ENCODE peak calls at places on chromosomes 12 and 14, in ten cellular contexts. W, F, Q, E, J, C, Y, Z, G and A are unnamed samples.

GRCh38 chr12:94277426-94278000 is 129.1 kb downstream of the PLXNC1 start:
- DNase-seq in Z (no peak), G (no peak), J (no peak), Q (no peak), E (no peak), C (no peak), W (no peak), Y (no peak), F (peak), A (peak)

GRCh38 chr14:76958975-76959710 is 69.4 kb downstream of the IRF2BPL start:
- DNase-seq in J (peak), Y (no peak), F (peak), Z (no peak), W (no peak), C (no peak), Q (no peak), G (no peak), E (no peak), A (peak)

GRCh38 chr12:113200016-113200797 is 14.7 kb downstream of the RITA1 start:
- DNase-seq in G (no peak), Q (no peak), J (no peak), C (no peak), E (peak), Y (no peak), W (no peak), Z (no peak), F (no peak), A (no peak)

GRCh38 chr14:56284641-56285040 is 166.4 kb downstream of the PELI2 start:
- DNase-seq in G (no peak), Q (no peak), C (no peak), W (no peak), Z (no peak), J (no peak), Y (no peak), F (no peak), E (no peak), A (no peak)

GRCh38 chr14:105028251-105028927 is 7.5 kb upstream of the CDCA4 start:
- DNase-seq in E (no peak), Q (peak), Y (no peak), J (no peak), F (no peak), Z (no peak), W (no peak), G (no peak), C (no peak), A (peak)

GRCh38 chr12:40646456-40646855 is 45.8 kb upstream of the CNTN1 start:
- DNase-seq in G (no peak), Q (no peak), W (no peak), E (no peak), C (no peak), F (no peak), Z (no peak), Y (no peak), J (no peak), A (no peak)

GRCh38 chr14:70573050-70573449 is 27.4 kb downstream of the MED6 start:
- DNase-seq in Z (no peak), F (no peak), Q (no peak), J (no peak), W (no peak), G (no peak), C (no peak), Y (no peak), E (no peak), A (no peak)

GRCh38 chr12:108180255-108181094 is 51.4 kb downstream of the WSCD2 start:
- DNase-seq in W (no peak), C (no peak), J (no peak), Y (no peak), Q (no peak), F (no peak), G (no peak), Z (no peak), E (no peak), A (no peak)

GRCh38 chr14:87149583-87150354 is 843.2 kb downstream of the GALC start:
- DNase-seq in G (no peak), Z (no peak), Q (no peak), W (peak), E (no peak), F (peak), C (no peak), Y (no peak), J (no peak), A (peak)

GRCh38 chr14:61337893-61338292 is 16.5 kb downstream of the PRKCH start:
- DNase-seq in J (no peak), F (no peak), Z (no peak), C (no peak), E (no peak), Y (no peak), W (no peak), G (no peak), Q (no peak), A (no peak)

GRCh38 chr12:100716658-100716948 is 78.0 kb upstream of the ANO4 start:
- DNase-seq in W (no peak), Z (no peak), F (peak), Q (no peak), J (no peak), G (no peak), E (no peak), C (no peak), Y (no peak), A (no peak)

GRCh38 chr14:37994846-37995372 is 212.8 kb upstream of the SSTR1 start:
- DNase-seq in Q (no peak), Y (no peak), J (no peak), W (no peak), G (no peak), F (no peak), E (no peak), C (no peak), Z (no peak), A (no peak)

GRCh38 chr12:90111646-90112565 is 403.3 kb upstream of the ATP2B1 start:
- DNase-seq in W (no peak), J (no peak), C (no peak), Z (no peak), Q (no peak), E (no peak), G (no peak), Y (no peak), F (no peak), A (no peak)

GRCh38 chr14:35849122-35849521 is 23.0 kb downstream of the BRMS1L start:
- DNase-seq in G (no peak), Y (no peak), J (no peak), E (no peak), F (no peak), W (no peak), Q (no peak), Z (no peak), C (no peak), A (no peak)

GRCh38 chr14:99575043-99576023 is 28.7 kb downstream of the CCDC85C start:
- DNase-seq in F (no peak), Z (no peak), C (no peak), Y (peak), W (peak), G (peak), Q (peak), E (peak), J (peak), A (no peak)

GRCh38 chr14:74735113-74735512 is 22.2 kb downstream of the FCF1 start:
- DNase-seq in C (no peak), Z (no peak), G (no peak), F (no peak), J (no peak), E (no peak), Q (no peak), W (no peak), Y (no peak), A (no peak)

GRCh38 chr12:42575717-42576116 is 13.8 kb downstream of the PRICKLE1 start:
- DNase-seq in Y (no peak), E (no peak), Q (no peak), Z (no peak), W (no peak), C (no peak), F (peak), J (no peak), G (no peak), A (no peak)

GRCh38 chr12:124956571-124956970 is 32.4 kb downstream of the DHX37 start:
- DNase-seq in W (no peak), G (no peak), Q (no peak), E (no peak), J (no peak), F (no peak), C (no peak), Y (no peak), Z (no peak), A (no peak)

GRCh38 chr12:4277856-4278581 is 4.5 kb downstream of the CCND2 start:
- DNase-seq in Z (no peak), J (no peak), G (no peak), Y (no peak), C (peak), E (no peak), Q (no peak), W (no peak), F (no peak), A (no peak)

GRCh38 chr12:4276524-4277204 is 3.1 kb downstream of the CCND2 start:
- DNase-seq in E (peak), G (peak), Q (peak), Z (peak), Y (peak), J (peak), F (peak), C (peak), W (peak), A (peak)

GRCh38 chr12:4277205-4277543 is 3.6 kb downstream of the CCND2 start:
- DNase-seq in E (no peak), Z (no peak), Q (no peak), J (no peak), Y (no peak), G (no peak), W (no peak), F (no peak), C (no peak), A (no peak)

GRCh38 chr12:4279120-4279690 is 5.6 kb downstream of the CCND2 start:
- DNase-seq in Q (no peak), G (no peak), J (no peak), C (peak), F (no peak), E (no peak), Z (no peak), W (no peak), Y (peak), A (no peak)

DNA sequence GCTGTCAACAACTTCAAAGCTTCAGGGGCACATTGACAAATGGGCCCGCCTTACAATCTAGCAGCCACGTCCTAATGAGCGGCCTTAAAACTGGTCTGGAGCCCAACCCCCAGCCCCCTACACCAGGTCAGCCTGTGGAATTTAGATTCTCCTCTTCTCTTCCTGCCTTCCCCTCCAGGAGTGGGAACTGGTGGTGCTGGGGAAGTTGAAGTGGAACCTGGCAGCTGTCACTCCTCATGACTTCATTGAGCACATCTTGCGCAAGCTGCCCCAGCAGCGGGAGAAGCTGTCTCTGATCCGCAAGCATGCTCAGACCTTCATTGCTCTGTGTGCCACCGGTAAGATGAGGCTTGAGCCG is 5.0 kb downstream of the CCND2 start:
- DNase-seq in E (no peak), W (no peak), G (peak), Q (no peak), C (peak), Y (peak), J (no peak), F (no peak), Z (no peak), A (peak)
- H3K4me3 ChIP-seq in E (no peak), W (no peak), G (no peak), Q (no peak), C (no peak), Y (no peak), J (no peak), F (no peak), Z (no peak), A (no peak)

DNA sequence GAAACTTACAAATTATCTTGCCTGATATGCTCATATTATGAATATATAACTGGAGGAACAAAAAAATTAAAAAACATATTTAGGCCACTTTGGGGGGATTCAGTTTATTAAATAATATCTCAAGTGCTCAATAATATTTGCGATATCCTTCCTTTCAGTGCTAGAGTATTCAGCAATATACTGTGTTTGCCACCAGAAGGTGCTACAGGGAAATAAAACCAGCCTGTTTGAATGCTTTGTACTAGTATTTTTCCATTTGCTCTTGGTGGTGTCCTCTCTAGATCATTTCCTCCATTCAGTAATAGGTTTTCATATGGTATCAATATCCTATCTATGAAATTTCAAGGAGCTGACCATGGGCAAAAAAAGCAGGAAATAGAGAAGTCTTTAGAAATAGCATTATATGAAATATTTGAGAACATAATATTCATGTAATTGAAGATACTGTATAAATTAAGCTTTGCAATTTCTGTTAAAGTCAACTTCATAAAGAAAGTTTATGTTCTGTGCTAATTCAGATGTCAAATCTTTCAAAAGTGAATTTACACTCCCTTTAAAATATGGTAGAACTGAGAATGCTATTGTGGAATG is 106.2 kb upstream of the NAV3 start:
- DNase-seq in Q (no peak), J (no peak), C (no peak), Z (no peak), G (no peak), W (peak), F (peak), Y (peak), E (no peak), A (peak)
- TF ChIP-seq CTCF in Q (no peak), J (no peak), C (peak), Z (peak), G (peak), W (peak), F (peak), Y (no peak), E (peak), A (peak)

DNA sequence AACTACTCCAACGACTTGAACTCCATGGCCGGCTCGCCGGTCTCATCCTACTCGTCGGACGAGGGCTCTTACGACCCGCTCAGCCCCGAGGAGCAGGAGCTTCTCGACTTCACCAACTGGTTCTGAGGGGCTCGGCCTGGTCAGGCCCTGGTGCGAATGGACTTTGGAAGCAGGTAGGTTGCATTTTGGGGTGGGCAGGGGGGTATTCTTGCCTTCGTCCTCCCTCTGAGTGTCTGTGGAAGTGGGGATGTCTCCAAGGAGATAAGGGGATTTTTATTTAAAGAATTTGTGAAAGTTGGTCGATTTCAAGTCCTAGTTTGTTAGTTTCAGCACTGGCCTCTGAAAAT is 1.3 kb downstream of the ASCL1 start:
- DNase-seq in E (no peak), F (no peak), W (no peak), Q (no peak), J (no peak), C (no peak), G (no peak), Y (no peak), Z (no peak), A (no peak)
- H3K4me3 ChIP-seq in E (peak), F (peak), W (no peak), Q (no peak), J (no peak), C (peak), G (peak), Y (no peak), Z (no peak), A (no peak)

GRCh38 chr12:105729931-105730330 is 399.4 kb downstream of the C12orf75 start:
- DNase-seq in J (no peak), Y (no peak), Q (no peak), C (no peak), F (no peak), W (no peak), Z (no peak), E (no peak), G (no peak), A (no peak)
- TF ChIP-seq CTCF in J (no peak), Y (no peak), Q (no peak), C (no peak), F (no peak), W (no peak), Z (no peak), E (no peak), G (no peak), A (no peak)

GRCh38 chr14:89960895-89961294 is 5.2 kb downstream of the TDP1 start:
- DNase-seq in W (no peak), C (no peak), F (no peak), G (no peak), Y (no peak), J (no peak), Q (no peak), Z (no peak), E (no peak), A (no peak)
- H3K4me3 ChIP-seq in W (no peak), C (no peak), F (no peak), G (no peak), Y (no peak), J (no peak), Q (no peak), Z (no peak), E (no peak), A (no peak)

GRCh38 chr12:52307836-52308806 is 13.1 kb downstream of the KRT83 start:
- DNase-seq in G (peak), E (peak), C (no peak), Q (no peak), Z (no peak), F (peak), Y (peak), W (peak), J (no peak), A (no peak)
- TF ChIP-seq CTCF in G (no peak), E (no peak), C (peak), Q (no peak), Z (no peak), F (no peak), Y (no peak), W (peak), J (no peak), A (no peak)

GRCh38 chr12:49094104-49094948 is at the start of gene DHH:
- DNase-seq in E (peak), C (no peak), Z (no peak), Y (peak), W (no peak), Q (no peak), J (peak), F (peak), G (peak), A (no peak)
- H3K4me3 ChIP-seq in E (peak), C (peak), Z (peak), Y (no peak), W (peak), Q (no peak), J (peak), F (no peak), G (peak), A (no peak)

DNA sequence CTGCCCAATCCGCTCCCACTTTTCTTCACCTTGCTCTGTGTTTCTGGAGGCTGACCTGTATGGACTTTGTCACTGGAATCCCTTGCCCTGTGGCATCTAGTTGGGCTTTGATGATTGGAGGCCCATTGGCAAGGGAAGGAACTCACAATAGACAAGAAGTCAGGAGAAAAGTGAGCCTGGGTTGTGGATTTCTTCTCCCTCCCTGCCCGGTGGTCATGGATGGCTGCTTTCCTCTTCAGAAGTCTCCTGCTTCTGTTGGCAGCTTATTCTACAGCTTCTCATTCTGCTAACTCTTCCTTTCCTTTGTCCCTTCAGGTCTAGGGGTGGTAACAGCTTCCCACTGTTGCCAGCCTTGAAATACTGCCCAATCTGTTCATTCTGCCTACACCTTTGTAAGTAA is 13.9 kb upstream of the CCDC60 start:
- DNase-seq in Z (no peak), Q (no peak), E (no peak), Y (no peak), F (no peak), J (no peak), C (no peak), G (no peak), W (no peak), A (no peak)
- TF ChIP-seq CTCF in Z (no peak), Q (no peak), E (no peak), Y (no peak), F (no peak), J (no peak), C (no peak), G (no peak), W (no peak), A (no peak)